ENCODE peak calls at places on chromosomes 2 and 18, in ten cellular contexts. One of them, this sample, is unnamed.

GRCh38 chr2:46306320-46306719 is 9.1 kb downstream of the EPAS1 start:
- DNase-seq in HS-5: no peak
- DNase-seq in psoas muscle: no peak
- DNase-seq in AG09309: no peak
- DNase-seq in body of pancreas: peak; percentile 55
- DNase-seq in occipital lobe: no peak
- DNase-seq in endodermal cell: no peak
- DNase-seq in tibial nerve: no peak
- DNase-seq in left cardiac atrium: no peak
- DNase-seq in iris pigment epithelial cell: peak; percentile 72
- DNase-seq in this sample: no peak

GRCh38 chr2:128720440-128721022 is 401.9 kb upstream of the HS6ST1 start:
- DNase-seq in HS-5: no peak
- DNase-seq in psoas muscle: no peak
- DNase-seq in AG09309: no peak
- DNase-seq in body of pancreas: no peak
- DNase-seq in occipital lobe: no peak
- DNase-seq in endodermal cell: no peak
- DNase-seq in tibial nerve: no peak
- DNase-seq in left cardiac atrium: no peak
- DNase-seq in iris pigment epithelial cell: no peak
- DNase-seq in this sample: no peak

GRCh38 chr2:205892141-205893064 is 193.6 kb downstream of the INO80D start:
- DNase-seq in HS-5: no peak
- DNase-seq in psoas muscle: no peak
- DNase-seq in AG09309: no peak
- DNase-seq in body of pancreas: peak; percentile 69
- DNase-seq in occipital lobe: peak; percentile 5
- DNase-seq in endodermal cell: no peak
- DNase-seq in tibial nerve: peak; percentile 22
- DNase-seq in left cardiac atrium: no peak
- DNase-seq in iris pigment epithelial cell: peak; percentile 77
- DNase-seq in this sample: no peak

GRCh38 chr2:173806761-173807160 is 158.4 kb downstream of the SP3 start:
- DNase-seq in HS-5: no peak
- DNase-seq in psoas muscle: no peak
- DNase-seq in AG09309: no peak
- DNase-seq in body of pancreas: no peak
- DNase-seq in occipital lobe: no peak
- DNase-seq in endodermal cell: no peak
- DNase-seq in tibial nerve: no peak
- DNase-seq in left cardiac atrium: no peak
- DNase-seq in iris pigment epithelial cell: peak; percentile 38
- DNase-seq in this sample: no peak

GRCh38 chr2:11656671-11657101 is 13.3 kb downstream of the NTSR2 start:
- DNase-seq in HS-5: no peak
- DNase-seq in psoas muscle: no peak
- DNase-seq in AG09309: no peak
- DNase-seq in body of pancreas: no peak
- DNase-seq in occipital lobe: no peak
- DNase-seq in endodermal cell: no peak
- DNase-seq in tibial nerve: no peak
- DNase-seq in left cardiac atrium: peak; percentile 47
- DNase-seq in iris pigment epithelial cell: no peak
- DNase-seq in this sample: no peak

GRCh38 chr2:226985227-226985946 is 149.5 kb downstream of the RHBDD1 start:
- DNase-seq in HS-5: peak; percentile 74
- DNase-seq in psoas muscle: no peak
- DNase-seq in AG09309: peak; percentile 57
- DNase-seq in body of pancreas: peak; percentile 37
- DNase-seq in occipital lobe: peak; percentile 46
- DNase-seq in endodermal cell: peak; percentile 69
- DNase-seq in tibial nerve: peak; percentile 70
- DNase-seq in left cardiac atrium: no peak
- DNase-seq in iris pigment epithelial cell: peak; percentile 82
- DNase-seq in this sample: peak; percentile 90

GRCh38 chr18:36714476-36714875 is 114.3 kb downstream of the TPGS2 start:
- DNase-seq in HS-5: no peak
- DNase-seq in psoas muscle: no peak
- DNase-seq in AG09309: no peak
- DNase-seq in body of pancreas: no peak
- DNase-seq in occipital lobe: no peak
- DNase-seq in endodermal cell: peak; percentile 17
- DNase-seq in tibial nerve: no peak
- DNase-seq in left cardiac atrium: no peak
- DNase-seq in iris pigment epithelial cell: no peak
- DNase-seq in this sample: no peak

GRCh38 chr2:203623104-203623503 is 83.3 kb upstream of the CD28 start:
- DNase-seq in HS-5: peak; percentile 92
- DNase-seq in psoas muscle: no peak
- DNase-seq in AG09309: peak; percentile 96
- DNase-seq in body of pancreas: no peak
- DNase-seq in occipital lobe: no peak
- DNase-seq in endodermal cell: no peak
- DNase-seq in tibial nerve: no peak
- DNase-seq in left cardiac atrium: no peak
- DNase-seq in iris pigment epithelial cell: peak; percentile 97
- DNase-seq in this sample: peak; percentile 91

GRCh38 chr2:231162036-231162345 is 36.4 kb upstream of the ARMC9 start:
- DNase-seq in HS-5: peak; percentile 96
- DNase-seq in psoas muscle: no peak
- DNase-seq in AG09309: peak; percentile 99
- DNase-seq in body of pancreas: no peak
- DNase-seq in occipital lobe: no peak
- DNase-seq in endodermal cell: no peak
- DNase-seq in tibial nerve: no peak
- DNase-seq in left cardiac atrium: no peak
- DNase-seq in iris pigment epithelial cell: peak; percentile 97
- DNase-seq in this sample: peak; percentile 100

This sample was measured in fibroblast of the aortic adventitia.